ENCODE peak calls at places on chromosomes 3 and 15, in eight cellular contexts. One of them, this sample, is unnamed.

GRCh38 chr3:13028010-13028821 is 45.0 kb downstream of the IQSEC1 start:
- DNase-seq in IMR-90: no peak
- DNase-seq in endodermal cell: no peak
- DNase-seq in esophagus muscularis mucosa: no peak
- DNase-seq in mesenchymal stem cell: no peak
- DNase-seq in OCI-LY7: peak
- DNase-seq in activated CD4-positive, alpha-beta T cell treated with anti-CD3 and anti-CD28 coated beads for 1 hour: no peak
- DNase-seq in AG09309: no peak
- DNase-seq in this sample: no peak

GRCh38 chr15:63381301-63382192 is at the start of gene CA12:
- DNase-seq in IMR-90: peak
- DNase-seq in endodermal cell: peak
- DNase-seq in esophagus muscularis mucosa: no peak
- DNase-seq in mesenchymal stem cell: peak
- DNase-seq in OCI-LY7: no peak
- DNase-seq in activated CD4-positive, alpha-beta T cell treated with anti-CD3 and anti-CD28 coated beads for 1 hour: no peak
- DNase-seq in AG09309: no peak
- DNase-seq in this sample: no peak

GRCh38 chr15:63107895-63108546 is 13.6 kb upstream of the LACTB start:
- DNase-seq in IMR-90: peak
- DNase-seq in endodermal cell: no peak
- DNase-seq in esophagus muscularis mucosa: no peak
- DNase-seq in mesenchymal stem cell: peak
- DNase-seq in OCI-LY7: no peak
- DNase-seq in activated CD4-positive, alpha-beta T cell treated with anti-CD3 and anti-CD28 coated beads for 1 hour: no peak
- DNase-seq in AG09309: peak
- DNase-seq in this sample: peak

GRCh38 chr3:163508212-163508611 is 1570.1 kb downstream of the SI start:
- DNase-seq in IMR-90: no peak
- DNase-seq in endodermal cell: no peak
- DNase-seq in esophagus muscularis mucosa: no peak
- DNase-seq in mesenchymal stem cell: no peak
- DNase-seq in OCI-LY7: no peak
- DNase-seq in activated CD4-positive, alpha-beta T cell treated with anti-CD3 and anti-CD28 coated beads for 1 hour: no peak
- DNase-seq in AG09309: no peak
- DNase-seq in this sample: no peak

GRCh38 chr15:92197761-92198160 is 195.9 kb upstream of the ST8SIA2 start:
- DNase-seq in IMR-90: no peak
- DNase-seq in endodermal cell: no peak
- DNase-seq in esophagus muscularis mucosa: peak
- DNase-seq in mesenchymal stem cell: no peak
- DNase-seq in OCI-LY7: no peak
- DNase-seq in activated CD4-positive, alpha-beta T cell treated with anti-CD3 and anti-CD28 coated beads for 1 hour: no peak
- DNase-seq in AG09309: no peak
- DNase-seq in this sample: no peak

GRCh38 chr3:196179380-196180308 is 31.6 kb downstream of the ZDHHC19 start:
- DNase-seq in IMR-90: peak
- DNase-seq in endodermal cell: peak
- DNase-seq in esophagus muscularis mucosa: no peak
- DNase-seq in mesenchymal stem cell: no peak
- DNase-seq in OCI-LY7: peak
- DNase-seq in activated CD4-positive, alpha-beta T cell treated with anti-CD3 and anti-CD28 coated beads for 1 hour: peak
- DNase-seq in AG09309: peak
- DNase-seq in this sample: no peak

GRCh38 chr3:182384182-182384581 is 409.1 kb upstream of the ATP11B start:
- DNase-seq in IMR-90: no peak
- DNase-seq in endodermal cell: no peak
- DNase-seq in esophagus muscularis mucosa: no peak
- DNase-seq in mesenchymal stem cell: no peak
- DNase-seq in OCI-LY7: peak
- DNase-seq in activated CD4-positive, alpha-beta T cell treated with anti-CD3 and anti-CD28 coated beads for 1 hour: no peak
- DNase-seq in AG09309: no peak
- DNase-seq in this sample: no peak

GRCh38 chr3:134284438-134284837 is 33.8 kb upstream of the RYK start:
- DNase-seq in IMR-90: no peak
- DNase-seq in endodermal cell: no peak
- DNase-seq in esophagus muscularis mucosa: no peak
- DNase-seq in mesenchymal stem cell: no peak
- DNase-seq in OCI-LY7: no peak
- DNase-seq in activated CD4-positive, alpha-beta T cell treated with anti-CD3 and anti-CD28 coated beads for 1 hour: no peak
- DNase-seq in AG09309: no peak
- DNase-seq in this sample: no peak

GRCh38 chr15:66882251-66883020 is 180.4 kb downstream of the SMAD6 start:
- DNase-seq in IMR-90: peak
- DNase-seq in endodermal cell: peak
- DNase-seq in esophagus muscularis mucosa: peak
- DNase-seq in mesenchymal stem cell: peak
- DNase-seq in OCI-LY7: no peak
- DNase-seq in activated CD4-positive, alpha-beta T cell treated with anti-CD3 and anti-CD28 coated beads for 1 hour: no peak
- DNase-seq in AG09309: peak
- DNase-seq in this sample: no peak

GRCh38 chr3:171446801-171447578 is 13.2 kb downstream of the TNIK start:
- DNase-seq in IMR-90: peak
- DNase-seq in endodermal cell: no peak
- DNase-seq in esophagus muscularis mucosa: no peak
- DNase-seq in mesenchymal stem cell: peak
- DNase-seq in OCI-LY7: no peak
- DNase-seq in activated CD4-positive, alpha-beta T cell treated with anti-CD3 and anti-CD28 coated beads for 1 hour: no peak
- DNase-seq in AG09309: peak
- DNase-seq in this sample: no peak

GRCh38 chr15:67092726-67093125 is 27.3 kb downstream of the SMAD3 start:
- DNase-seq in IMR-90: no peak
- DNase-seq in endodermal cell: no peak
- DNase-seq in esophagus muscularis mucosa: no peak
- DNase-seq in mesenchymal stem cell: peak
- DNase-seq in OCI-LY7: no peak
- DNase-seq in activated CD4-positive, alpha-beta T cell treated with anti-CD3 and anti-CD28 coated beads for 1 hour: no peak
- DNase-seq in AG09309: no peak
- DNase-seq in this sample: no peak

GRCh38 chr3:184568918-184569829 is 7.6 kb downstream of the EPHB3 start:
- DNase-seq in IMR-90: peak
- DNase-seq in endodermal cell: peak
- DNase-seq in esophagus muscularis mucosa: peak
- DNase-seq in mesenchymal stem cell: peak
- DNase-seq in OCI-LY7: no peak
- DNase-seq in activated CD4-positive, alpha-beta T cell treated with anti-CD3 and anti-CD28 coated beads for 1 hour: no peak
- DNase-seq in AG09309: peak
- DNase-seq in this sample: peak

GRCh38 chr15:34049096-34049495 is 10.1 kb upstream of the AVEN start:
- DNase-seq in IMR-90: peak
- DNase-seq in endodermal cell: no peak
- DNase-seq in esophagus muscularis mucosa: no peak
- DNase-seq in mesenchymal stem cell: peak
- DNase-seq in OCI-LY7: no peak
- DNase-seq in activated CD4-positive, alpha-beta T cell treated with anti-CD3 and anti-CD28 coated beads for 1 hour: no peak
- DNase-seq in AG09309: peak
- DNase-seq in this sample: no peak

GRCh38 chr15:80418892-80419537 is 14.8 kb downstream of the ARNT2 start:
- DNase-seq in IMR-90: peak
- DNase-seq in endodermal cell: peak
- DNase-seq in esophagus muscularis mucosa: no peak
- DNase-seq in mesenchymal stem cell: peak
- DNase-seq in OCI-LY7: peak
- DNase-seq in activated CD4-positive, alpha-beta T cell treated with anti-CD3 and anti-CD28 coated beads for 1 hour: no peak
- DNase-seq in AG09309: peak
- DNase-seq in this sample: no peak

GRCh38 chr3:48411041-48411588 is 18.8 kb downstream of the PLXNB1 start:
- DNase-seq in IMR-90: no peak
- DNase-seq in endodermal cell: peak
- DNase-seq in esophagus muscularis mucosa: no peak
- DNase-seq in mesenchymal stem cell: no peak
- DNase-seq in OCI-LY7: no peak
- DNase-seq in activated CD4-positive, alpha-beta T cell treated with anti-CD3 and anti-CD28 coated beads for 1 hour: no peak
- DNase-seq in AG09309: no peak
- DNase-seq in this sample: peak

GRCh38 chr3:194377708-194378107 is 8.2 kb upstream of the LRRC15 start:
- DNase-seq in IMR-90: no peak
- DNase-seq in endodermal cell: no peak
- DNase-seq in esophagus muscularis mucosa: no peak
- DNase-seq in mesenchymal stem cell: no peak
- DNase-seq in OCI-LY7: no peak
- DNase-seq in activated CD4-positive, alpha-beta T cell treated with anti-CD3 and anti-CD28 coated beads for 1 hour: no peak
- DNase-seq in AG09309: no peak
- DNase-seq in this sample: no peak

GRCh38 chr3:27025718-27026117 is 343.5 kb downstream of the NEK10 start:
- DNase-seq in IMR-90: no peak
- DNase-seq in endodermal cell: peak
- DNase-seq in esophagus muscularis mucosa: no peak
- DNase-seq in mesenchymal stem cell: no peak
- DNase-seq in OCI-LY7: no peak
- DNase-seq in activated CD4-positive, alpha-beta T cell treated with anti-CD3 and anti-CD28 coated beads for 1 hour: no peak
- DNase-seq in AG09309: no peak
- DNase-seq in this sample: no peak

GRCh38 chr15:101248274-101248673 is 3.6 kb downstream of the CHSY1 start:
- DNase-seq in IMR-90: no peak
- DNase-seq in endodermal cell: peak
- DNase-seq in esophagus muscularis mucosa: no peak
- DNase-seq in mesenchymal stem cell: no peak
- DNase-seq in OCI-LY7: no peak
- DNase-seq in activated CD4-positive, alpha-beta T cell treated with anti-CD3 and anti-CD28 coated beads for 1 hour: no peak
- DNase-seq in AG09309: no peak
- DNase-seq in this sample: no peak

GRCh38 chr15:91407237-91407889 is 307.3 kb downstream of the SV2B start:
- DNase-seq in IMR-90: peak
- DNase-seq in endodermal cell: peak
- DNase-seq in esophagus muscularis mucosa: no peak
- DNase-seq in mesenchymal stem cell: no peak
- DNase-seq in OCI-LY7: no peak
- DNase-seq in activated CD4-positive, alpha-beta T cell treated with anti-CD3 and anti-CD28 coated beads for 1 hour: no peak
- DNase-seq in AG09309: no peak
- DNase-seq in this sample: no peak